ENCODE peak calls at places on chromosomes 16 and 17, in five cellular contexts. One of them, this sample, is unnamed.

GRCh38 chr17:59633658-59634359 is 14.1 kb downstream of the CLTC start:
- DNase-seq in cardiac fibroblast: no peak
- DNase-seq in ACHN: no peak
- DNase-seq in NCI-H2227 treated with DMSO at 0.1 percent for 48 hours: no peak
- DNase-seq in H9: no peak
- DNase-seq in this sample: no peak

GRCh38 chr16:66176111-66176510 is 190.4 kb upstream of the CDH5 start:
- DNase-seq in cardiac fibroblast: no peak
- DNase-seq in ACHN: no peak
- DNase-seq in H9: no peak
- DNase-seq in NCI-H2227 treated with DMSO at 0.1 percent for 48 hours: no peak
- DNase-seq in this sample: no peak

GRCh38 chr16:86680661-86681439 is 102.5 kb downstream of the FOXL1 start:
- DNase-seq in H9: no peak
- DNase-seq in cardiac fibroblast: peak
- DNase-seq in ACHN: no peak
- DNase-seq in NCI-H2227 treated with DMSO at 0.1 percent for 48 hours: no peak
- DNase-seq in this sample: no peak

GRCh38 chr17:27471321-27472269 is 15.3 kb downstream of the KSR1 start:
- DNase-seq in NCI-H2227 treated with DMSO at 0.1 percent for 48 hours: no peak
- DNase-seq in ACHN: peak
- DNase-seq in cardiac fibroblast: no peak
- DNase-seq in H9: no peak
- DNase-seq in this sample: no peak

GRCh38 chr16:2253293-2253692 is 1.9 kb upstream of the ECI1 start:
- DNase-seq in H9: peak
- DNase-seq in cardiac fibroblast: no peak
- DNase-seq in ACHN: no peak
- DNase-seq in NCI-H2227 treated with DMSO at 0.1 percent for 48 hours: no peak
- DNase-seq in this sample: no peak

GRCh38 chr17:81983639-81984373 is 6.4 kb downstream of the ASPSCR1 start:
- DNase-seq in NCI-H2227 treated with DMSO at 0.1 percent for 48 hours: no peak
- DNase-seq in H9: no peak
- DNase-seq in ACHN: no peak
- DNase-seq in cardiac fibroblast: no peak
- DNase-seq in this sample: no peak

GRCh38 chr16:50278251-50278650 is 11.9 kb downstream of the ADCY7 start:
- DNase-seq in ACHN: no peak
- DNase-seq in H9: no peak
- DNase-seq in cardiac fibroblast: no peak
- DNase-seq in NCI-H2227 treated with DMSO at 0.1 percent for 48 hours: no peak
- DNase-seq in this sample: no peak

GRCh38 chr17:18987230-18987610 is 17.3 kb downstream of the FAM83G start:
- DNase-seq in NCI-H2227 treated with DMSO at 0.1 percent for 48 hours: no peak
- DNase-seq in ACHN: no peak
- DNase-seq in cardiac fibroblast: no peak
- DNase-seq in H9: no peak
- DNase-seq in this sample: no peak

GRCh38 chr17:61209524-61209923 is 190.1 kb upstream of the TBX2 start:
- DNase-seq in cardiac fibroblast: no peak
- DNase-seq in NCI-H2227 treated with DMSO at 0.1 percent for 48 hours: no peak
- DNase-seq in H9: no peak
- DNase-seq in ACHN: no peak
- DNase-seq in this sample: no peak

GRCh38 chr16:35510701-35511100 is 2051.3 kb downstream of the TP53TG3F start:
- DNase-seq in cardiac fibroblast: no peak
- DNase-seq in NCI-H2227 treated with DMSO at 0.1 percent for 48 hours: no peak
- DNase-seq in ACHN: no peak
- DNase-seq in H9: no peak
- DNase-seq in this sample: no peak

GRCh38 chr17:64384253-64385186 is 6.1 kb downstream of the PECAM1 start:
- DNase-seq in ACHN: peak
- DNase-seq in cardiac fibroblast: no peak
- DNase-seq in NCI-H2227 treated with DMSO at 0.1 percent for 48 hours: no peak
- DNase-seq in H9: no peak
- DNase-seq in this sample: peak

GRCh38 chr16:59459811-59460210 is 725.7 kb upstream of the GOT2 start:
- DNase-seq in cardiac fibroblast: no peak
- DNase-seq in ACHN: no peak
- DNase-seq in NCI-H2227 treated with DMSO at 0.1 percent for 48 hours: no peak
- DNase-seq in H9: no peak
- DNase-seq in this sample: no peak

GRCh38 chr17:28725166-28725659 is 820 bp downstream of the TLCD1 start:
- DNase-seq in cardiac fibroblast: peak
- DNase-seq in H9: peak
- DNase-seq in NCI-H2227 treated with DMSO at 0.1 percent for 48 hours: peak
- DNase-seq in ACHN: peak
- DNase-seq in this sample: peak

GRCh38 chr17:11618861-11619566 is 20.7 kb downstream of the DNAH9 start:
- DNase-seq in H9: no peak
- DNase-seq in ACHN: no peak
- DNase-seq in cardiac fibroblast: no peak
- DNase-seq in NCI-H2227 treated with DMSO at 0.1 percent for 48 hours: no peak
- DNase-seq in this sample: no peak

GRCh38 chr16:76583466-76583865 is 306.3 kb downstream of the CNTNAP4 start:
- DNase-seq in H9: no peak
- DNase-seq in ACHN: no peak
- DNase-seq in NCI-H2227 treated with DMSO at 0.1 percent for 48 hours: peak
- DNase-seq in cardiac fibroblast: peak
- DNase-seq in this sample: no peak

GRCh38 chr16:22641030-22641671 is 130.5 kb downstream of the NPIPB5 start:
- DNase-seq in cardiac fibroblast: peak
- DNase-seq in ACHN: peak
- DNase-seq in NCI-H2227 treated with DMSO at 0.1 percent for 48 hours: no peak
- DNase-seq in H9: peak
- DNase-seq in this sample: no peak

GRCh38 chr17:28282596-28282995 is 36.4 kb upstream of the TMEM97 start:
- DNase-seq in cardiac fibroblast: peak
- DNase-seq in H9: no peak
- DNase-seq in ACHN: peak
- DNase-seq in NCI-H2227 treated with DMSO at 0.1 percent for 48 hours: no peak
- DNase-seq in this sample: no peak

GRCh38 chr17:41784207-41784744 is 2.2 kb downstream of the JUP start:
- DNase-seq in cardiac fibroblast: peak
- DNase-seq in NCI-H2227 treated with DMSO at 0.1 percent for 48 hours: no peak
- DNase-seq in ACHN: peak
- DNase-seq in H9: peak
- DNase-seq in this sample: no peak

GRCh38 chr16:23691483-23692189 is 12.9 kb downstream of the PLK1 start:
- DNase-seq in cardiac fibroblast: peak
- DNase-seq in NCI-H2227 treated with DMSO at 0.1 percent for 48 hours: no peak
- DNase-seq in ACHN: peak
- DNase-seq in H9: no peak
- DNase-seq in this sample: no peak

GRCh38 chr16:24537474-24538337 is 1.7 kb upstream of the RBBP6 start:
- DNase-seq in ACHN: no peak
- DNase-seq in H9: no peak
- DNase-seq in NCI-H2227 treated with DMSO at 0.1 percent for 48 hours: no peak
- DNase-seq in cardiac fibroblast: no peak
- DNase-seq in this sample: no peak

GRCh38 chr17:787641-788221 is 5.6 kb downstream of the MRM3 start:
- DNase-seq in H9: no peak
- DNase-seq in ACHN: no peak
- DNase-seq in NCI-H2227 treated with DMSO at 0.1 percent for 48 hours: no peak
- DNase-seq in cardiac fibroblast: no peak
- DNase-seq in this sample: no peak

GRCh38 chr17:16971458-16972338 is at the start of gene TNFRSF13B:
- DNase-seq in H9: peak
- DNase-seq in NCI-H2227 treated with DMSO at 0.1 percent for 48 hours: no peak
- DNase-seq in cardiac fibroblast: no peak
- DNase-seq in ACHN: no peak
- DNase-seq in this sample: no peak

GRCh38 chr16:85353839-85354622 is 241.8 kb upstream of the CIBAR2 start:
- DNase-seq in H9: no peak
- DNase-seq in cardiac fibroblast: no peak
- DNase-seq in NCI-H2227 treated with DMSO at 0.1 percent for 48 hours: no peak
- DNase-seq in ACHN: no peak
- DNase-seq in this sample: peak

GRCh38 chr16:86218479-86219170 is 291.7 kb upstream of the FOXF1 start:
- DNase-seq in ACHN: no peak
- DNase-seq in cardiac fibroblast: no peak
- DNase-seq in H9: no peak
- DNase-seq in NCI-H2227 treated with DMSO at 0.1 percent for 48 hours: no peak
- DNase-seq in this sample: peak

GRCh38 chr16:24041834-24042631 is 206.2 kb downstream of the PRKCB start:
- DNase-seq in ACHN: peak
- DNase-seq in NCI-H2227 treated with DMSO at 0.1 percent for 48 hours: peak
- DNase-seq in cardiac fibroblast: peak
- DNase-seq in H9: peak
- DNase-seq in this sample: peak

GRCh38 chr17:78514521-78514920 is 62.7 kb downstream of the DNAH17 start:
- DNase-seq in ACHN: no peak
- DNase-seq in NCI-H2227 treated with DMSO at 0.1 percent for 48 hours: no peak
- DNase-seq in H9: no peak
- DNase-seq in cardiac fibroblast: no peak
- DNase-seq in this sample: no peak

GRCh38 chr17:65888649-65889048 is 303.3 kb downstream of the CEP112 start:
- DNase-seq in ACHN: no peak
- DNase-seq in H9: no peak
- DNase-seq in NCI-H2227 treated with DMSO at 0.1 percent for 48 hours: no peak
- DNase-seq in cardiac fibroblast: peak
- DNase-seq in this sample: no peak

GRCh38 chr17:34235389-34236028 is 19.6 kb upstream of the CCL2 start:
- DNase-seq in NCI-H2227 treated with DMSO at 0.1 percent for 48 hours: no peak
- DNase-seq in ACHN: no peak
- DNase-seq in H9: no peak
- DNase-seq in cardiac fibroblast: peak
- DNase-seq in this sample: peak

GRCh38 chr17:81285179-81285878 is 9.8 kb downstream of the SLC38A10 start:
- DNase-seq in ACHN: no peak
- DNase-seq in H9: no peak
- DNase-seq in NCI-H2227 treated with DMSO at 0.1 percent for 48 hours: peak
- DNase-seq in cardiac fibroblast: peak
- DNase-seq in this sample: no peak

GRCh38 chr16:70804153-70804728 is 3.3 kb upstream of the VAC14 start:
- DNase-seq in NCI-H2227 treated with DMSO at 0.1 percent for 48 hours: no peak
- DNase-seq in H9: no peak
- DNase-seq in cardiac fibroblast: peak
- DNase-seq in ACHN: peak
- DNase-seq in this sample: no peak

GRCh38 chr17:35038434-35038833 is 25.1 kb downstream of the RFFL start:
- DNase-seq in H9: no peak
- DNase-seq in cardiac fibroblast: no peak
- DNase-seq in NCI-H2227 treated with DMSO at 0.1 percent for 48 hours: no peak
- DNase-seq in ACHN: no peak
- DNase-seq in this sample: no peak

GRCh38 chr16:65809627-65810026 is 556.9 kb upstream of the CDH5 start:
- DNase-seq in ACHN: no peak
- DNase-seq in H9: no peak
- DNase-seq in cardiac fibroblast: peak
- DNase-seq in NCI-H2227 treated with DMSO at 0.1 percent for 48 hours: no peak
- DNase-seq in this sample: no peak

GRCh38 chr17:66477615-66478283 is 175.3 kb downstream of the PRKCA start:
- DNase-seq in H9: no peak
- DNase-seq in cardiac fibroblast: no peak
- DNase-seq in ACHN: no peak
- DNase-seq in NCI-H2227 treated with DMSO at 0.1 percent for 48 hours: no peak
- DNase-seq in this sample: no peak

GRCh38 chr17:67281053-67281452 is 36.1 kb upstream of the HELZ start:
- DNase-seq in H9: peak
- DNase-seq in cardiac fibroblast: no peak
- DNase-seq in NCI-H2227 treated with DMSO at 0.1 percent for 48 hours: no peak
- DNase-seq in ACHN: no peak
- DNase-seq in this sample: no peak

GRCh38 chr16:12144355-12144754 is 167.8 kb downstream of the SNX29 start:
- DNase-seq in cardiac fibroblast: no peak
- DNase-seq in H9: no peak
- DNase-seq in ACHN: no peak
- DNase-seq in NCI-H2227 treated with DMSO at 0.1 percent for 48 hours: no peak
- DNase-seq in this sample: no peak